ENCODE peak calls at places on chromosomes 5 and 9, in ten cellular contexts. K is OCI-LY7; O is fibroblast of lung; I is naive thymus-derived CD4-positive, alpha-beta T cell; Z is mesendoderm; Y is colonic mucosa; J is A549; X is stomach; N is aorta; B is psoas muscle. H is an unnamed sample.

GRCh38 chr9:69675563-69675962 is 3.4 kb upstream of the APBA1 start:
- DNase-seq in K (no peak), O (no peak), I (no peak), Z (no peak), Y (no peak), J (no peak), X (no peak), N (no peak), B (no peak), H (no peak)

GRCh38 chr9:93110400-93110855 is 14.4 kb downstream of the CARD19 start:
- DNase-seq in K (no peak), O (no peak), I (peak), Z (no peak), Y (no peak), J (no peak), X (no peak), N (peak), B (no peak), H (no peak)

GRCh38 chr9:116359958-116360357 is 206.4 kb downstream of the PAPPA start:
- DNase-seq in K (no peak), O (no peak), I (no peak), Z (no peak), Y (no peak), J (no peak), X (no peak), N (no peak), B (no peak), H (no peak)

GRCh38 chr5:11520241-11520929 is 383.9 kb downstream of the CTNND2 start:
- DNase-seq in K (no peak), O (no peak), I (no peak), Z (no peak), Y (no peak), J (no peak), X (no peak), N (no peak), B (no peak), H (no peak)

GRCh38 chr5:1447772-1448361 is 2.6 kb upstream of the SLC6A3 start:
- DNase-seq in K (no peak), O (no peak), I (peak), Z (no peak), Y (no peak), J (no peak), X (peak), N (peak), B (peak), H (no peak)

GRCh38 chr5:139251281-139251687 is 42.3 kb upstream of the MATR3 start:
- DNase-seq in K (peak), O (no peak), I (no peak), Z (no peak), Y (peak), J (no peak), X (no peak), N (no peak), B (no peak), H (peak)

GRCh38 chr9:98978231-98978681 is 34.5 kb downstream of the COL15A1 start:
- DNase-seq in K (no peak), O (no peak), I (no peak), Z (no peak), Y (no peak), J (no peak), X (no peak), N (no peak), B (no peak), H (no peak)

GRCh38 chr5:145854651-145855258 is 18.1 kb downstream of the GRXCR2 start:
- DNase-seq in K (no peak), O (peak), I (no peak), Z (peak), Y (peak), J (peak), X (no peak), N (no peak), B (no peak), H (no peak)

GRCh38 chr9:90010793-90011192 is 406.0 kb downstream of the GADD45G start:
- DNase-seq in K (peak), O (no peak), I (no peak), Z (no peak), Y (no peak), J (no peak), X (no peak), N (no peak), B (no peak), H (no peak)

GRCh38 chr5:51468196-51468595 is 84.9 kb downstream of the ISL1 start:
- DNase-seq in K (no peak), O (no peak), I (no peak), Z (no peak), Y (no peak), J (no peak), X (no peak), N (no peak), B (no peak), H (no peak)

GRCh38 chr5:129904102-129904666 is at the start of gene CHSY3:
- DNase-seq in K (no peak), O (peak), I (no peak), Z (peak), Y (peak), J (peak), X (peak), N (peak), B (peak), H (no peak)

GRCh38 chr5:32600057-32600622 is 14.8 kb downstream of the SUB1 start:
- DNase-seq in K (no peak), O (peak), I (no peak), Z (no peak), Y (no peak), J (no peak), X (no peak), N (no peak), B (no peak), H (no peak)

GRCh38 chr5:152568101-152568500 is 163.0 kb upstream of the NMUR2 start:
- DNase-seq in K (no peak), O (no peak), I (no peak), Z (no peak), Y (no peak), J (no peak), X (no peak), N (no peak), B (no peak), H (no peak)

GRCh38 chr5:54002183-54002770 is 308.1 kb downstream of the ARL15 start:
- DNase-seq in K (no peak), O (no peak), I (no peak), Z (no peak), Y (no peak), J (no peak), X (no peak), N (no peak), B (no peak), H (no peak)

GRCh38 chr9:86355814-86356213 is 1.6 kb upstream of the TUT7 start:
- DNase-seq in K (no peak), O (no peak), I (no peak), Z (no peak), Y (no peak), J (no peak), X (no peak), N (no peak), B (no peak), H (no peak)

GRCh38 chr5:115343855-115344254 is 47.4 kb upstream of the CCDC112 start:
- DNase-seq in K (no peak), O (peak), I (no peak), Z (no peak), Y (no peak), J (peak), X (no peak), N (no peak), B (no peak), H (no peak)

GRCh38 chr5:68137451-68138190 is 77.9 kb upstream of the PIK3R1 start:
- DNase-seq in K (no peak), O (peak), I (no peak), Z (no peak), Y (no peak), J (no peak), X (no peak), N (no peak), B (no peak), H (no peak)

GRCh38 chr9:77864096-77864889 is 167.3 kb downstream of the GNAQ start:
- DNase-seq in K (peak), O (no peak), I (no peak), Z (no peak), Y (no peak), J (peak), X (no peak), N (no peak), B (no peak), H (no peak)

GRCh38 chr5:105392122-105392709 is 1829.6 kb upstream of the NUDT12 start:
- DNase-seq in K (no peak), O (no peak), I (no peak), Z (no peak), Y (no peak), J (no peak), X (no peak), N (no peak), B (no peak), H (no peak)

GRCh38 chr5:71651554-71651953 is 64.4 kb downstream of the MCCC2 start:
- DNase-seq in K (no peak), O (no peak), I (no peak), Z (no peak), Y (no peak), J (no peak), X (no peak), N (no peak), B (no peak), H (no peak)

GRCh38 chr9:111458139-111459009 is 25.8 kb downstream of the ECPAS start:
- DNase-seq in K (no peak), O (peak), I (no peak), Z (peak), Y (no peak), J (no peak), X (no peak), N (no peak), B (no peak), H (no peak)

GRCh38 chr5:150434502-150434901 is 15.0 kb downstream of the RPS14 start:
- DNase-seq in K (no peak), O (peak), I (no peak), Z (peak), Y (no peak), J (no peak), X (no peak), N (no peak), B (no peak), H (no peak)

GRCh38 chr5:145975361-145976066 is 39.1 kb downstream of the SH3RF2 start:
- DNase-seq in K (no peak), O (peak), I (no peak), Z (peak), Y (peak), J (peak), X (peak), N (no peak), B (no peak), H (no peak)

GRCh38 chr5:63043792-63044191 is 465.2 kb downstream of the LRRC70 start:
- DNase-seq in K (no peak), O (no peak), I (no peak), Z (peak), Y (no peak), J (no peak), X (no peak), N (no peak), B (no peak), H (no peak)

GRCh38 chr5:96725257-96725656 is 63.1 kb downstream of the CAST start:
- DNase-seq in K (no peak), O (no peak), I (no peak), Z (no peak), Y (no peak), J (no peak), X (no peak), N (no peak), B (no peak), H (no peak)

GRCh38 chr9:89685698-89686097 is 80.9 kb downstream of the GADD45G start:
- DNase-seq in K (no peak), O (no peak), I (no peak), Z (no peak), Y (no peak), J (no peak), X (no peak), N (peak), B (no peak), H (no peak)

GRCh38 chr5:133229931-133230664 is 178.3 kb downstream of the HSPA4 start:
- DNase-seq in K (no peak), O (no peak), I (no peak), Z (no peak), Y (no peak), J (no peak), X (no peak), N (no peak), B (no peak), H (no peak)

GRCh38 chr5:174398171-174398570 is 326.2 kb upstream of the MSX2 start:
- DNase-seq in K (no peak), O (no peak), I (no peak), Z (no peak), Y (no peak), J (no peak), X (no peak), N (no peak), B (no peak), H (no peak)

GRCh38 chr9:28037968-28038367 is 464.7 kb upstream of the C9orf72 start:
- DNase-seq in K (no peak), O (no peak), I (no peak), Z (no peak), Y (no peak), J (no peak), X (no peak), N (no peak), B (no peak), H (no peak)

GRCh38 chr5:177508837-177509236 is 789 bp downstream of the DOK3 start:
- DNase-seq in K (peak), O (no peak), I (no peak), Z (no peak), Y (no peak), J (no peak), X (no peak), N (no peak), B (no peak), H (no peak)

GRCh38 chr5:94218374-94218773 is 400.0 kb downstream of the KIAA0825 start:
- DNase-seq in K (no peak), O (peak), I (no peak), Z (peak), Y (no peak), J (peak), X (no peak), N (no peak), B (no peak), H (no peak)

GRCh38 chr5:18605186-18605585 is 970.9 kb downstream of the TAF11L14 start:
- DNase-seq in K (no peak), O (no peak), I (no peak), Z (peak), Y (no peak), J (no peak), X (no peak), N (no peak), B (no peak), H (no peak)

GRCh38 chr9:96510258-96510657 is 60.3 kb downstream of the HABP4 start:
- DNase-seq in K (no peak), O (no peak), I (no peak), Z (no peak), Y (no peak), J (no peak), X (no peak), N (no peak), B (no peak), H (no peak)

GRCh38 chr9:96509848-96510247 is 59.9 kb downstream of the HABP4 start:
- DNase-seq in K (no peak), O (no peak), I (no peak), Z (no peak), Y (no peak), J (no peak), X (no peak), N (no peak), B (no peak), H (no peak)

GRCh38 chr9:96509026-96509425 is 59.1 kb downstream of the HABP4 start:
- DNase-seq in K (no peak), O (no peak), I (no peak), Z (no peak), Y (no peak), J (no peak), X (no peak), N (no peak), B (no peak), H (no peak)

GRCh38 chr9:96505316-96505991 is 55.5 kb downstream of the HABP4 start:
- DNase-seq in K (no peak), O (peak), I (no peak), Z (no peak), Y (no peak), J (no peak), X (no peak), N (no peak), B (peak), H (no peak)

GRCh38 chr9:96508227-96508940 is 58.4 kb downstream of the HABP4 start:
- DNase-seq in K (no peak), O (no peak), I (no peak), Z (no peak), Y (no peak), J (no peak), X (no peak), N (no peak), B (no peak), H (no peak)
- H3K27ac ChIP-seq in K (no peak), O (no peak), I (no peak), Z (no peak), Y (no peak), J (no peak), X (peak), N (peak), B (no peak), H (no peak)

GRCh38 chr5:36238896-36239295 is 2.8 kb downstream of the NADK2 start:
- DNase-seq in K (no peak), O (no peak), I (no peak), Z (no peak), Y (no peak), J (no peak), X (no peak), N (no peak), B (no peak), H (no peak)

GRCh38 chr5:36237756-36238155 is 4.0 kb downstream of the NADK2 start:
- DNase-seq in K (peak), O (no peak), I (no peak), Z (no peak), Y (no peak), J (no peak), X (no peak), N (no peak), B (no peak), H (no peak)

GRCh38 chr5:36240779-36241635 is 718 bp downstream of the NADK2 start:
- DNase-seq in K (peak), O (peak), I (no peak), Z (peak), Y (peak), J (peak), X (peak), N (peak), B (peak), H (peak)

GRCh38 chr5:36241636-36242533 is at the start of gene NADK2:
- DNase-seq in K (peak), O (peak), I (peak), Z (peak), Y (peak), J (peak), X (peak), N (peak), B (peak), H (peak)

DNA sequence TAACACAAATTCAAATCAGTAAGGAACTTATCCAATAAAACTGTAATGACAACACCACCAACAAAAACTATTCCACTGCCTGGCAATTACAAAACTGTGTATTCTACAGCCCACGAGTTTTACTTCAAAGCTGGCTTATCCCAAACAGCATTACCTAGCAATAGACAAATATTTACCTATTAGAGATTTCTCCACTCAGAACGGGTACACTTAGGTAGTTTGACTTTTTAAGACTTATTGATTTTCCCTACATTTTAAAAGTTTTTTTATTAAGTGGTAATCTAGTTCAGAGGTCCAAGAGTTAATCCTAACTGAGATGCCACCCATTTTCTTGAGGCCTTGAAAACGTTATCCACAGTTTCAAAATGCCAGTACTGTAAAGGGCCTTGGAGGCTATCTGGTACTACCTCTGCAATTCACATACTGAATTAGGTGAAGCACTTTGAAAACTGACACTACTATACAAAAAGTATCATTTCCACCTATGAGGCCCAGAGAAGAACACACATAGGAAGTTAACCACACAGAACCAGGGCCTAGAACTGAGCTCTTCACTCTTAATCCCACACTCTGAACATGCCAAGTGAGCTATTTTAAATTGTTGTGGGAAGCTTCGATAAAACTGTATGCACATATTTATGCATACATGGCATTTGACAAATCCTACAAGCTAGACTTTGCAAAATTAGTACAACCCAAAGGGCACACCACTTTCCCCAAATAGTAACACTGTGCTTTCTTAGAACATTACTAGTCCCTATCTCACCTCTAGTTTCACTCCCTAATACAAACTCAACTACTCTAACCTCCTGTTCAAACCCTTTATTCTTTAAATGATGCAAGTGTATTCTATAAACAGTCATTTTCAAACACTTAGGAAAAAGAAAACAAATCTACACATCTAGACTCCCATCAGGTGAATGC is 2.1 kb downstream of the NADK2 start:
- DNase-seq in K (peak), O (no peak), I (no peak), Z (no peak), Y (no peak), J (no peak), X (no peak), N (no peak), B (no peak), H (no peak)
- H3K27ac ChIP-seq in K (peak), O (no peak), I (peak), Z (no peak), Y (no peak), J (peak), X (peak), N (no peak), B (peak), H (peak)

GRCh38 chr9:91395553-91396470 is 27.8 kb downstream of the NFIL3 start:
- DNase-seq in K (peak), O (peak), I (no peak), Z (no peak), Y (no peak), J (no peak), X (no peak), N (no peak), B (no peak), H (peak)
- H3K27ac ChIP-seq in K (no peak), O (no peak), I (no peak), Z (no peak), Y (no peak), J (peak), X (no peak), N (no peak), B (no peak), H (no peak)

DNA sequence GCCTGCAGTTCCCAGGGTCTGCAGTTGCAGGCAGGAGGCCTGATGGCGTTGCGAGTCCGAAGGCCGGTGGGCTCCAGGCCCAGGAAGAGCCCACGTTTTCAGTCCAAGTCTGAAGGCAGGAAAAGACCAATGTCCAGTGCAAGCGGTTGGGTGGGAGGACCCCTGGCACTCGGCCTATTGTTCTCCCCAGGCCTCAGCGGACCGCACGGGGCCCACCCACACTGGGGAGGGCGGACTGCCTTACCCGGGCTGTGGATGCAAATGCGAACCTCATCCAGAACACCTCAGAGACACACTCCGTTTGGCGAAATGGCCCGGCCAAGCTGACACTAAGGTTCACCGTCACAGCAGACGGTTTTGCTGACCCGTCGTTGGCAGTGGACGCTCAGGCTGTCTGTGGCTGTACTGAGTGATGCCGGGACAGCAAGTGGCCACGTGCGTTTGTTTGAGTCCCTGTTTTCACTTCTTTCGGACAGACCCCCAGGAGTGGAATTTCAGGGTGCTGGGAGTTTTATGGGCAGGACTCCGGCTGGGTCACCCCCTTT is 10.2 kb upstream of the SEC16A start:
- DNase-seq in K (no peak), O (no peak), I (no peak), Z (no peak), Y (no peak), J (no peak), X (no peak), N (no peak), B (no peak), H (no peak)
- H3K27ac ChIP-seq in K (no peak), O (no peak), I (no peak), Z (no peak), Y (no peak), J (no peak), X (no peak), N (no peak), B (no peak), H (no peak)

GRCh38 chr5:131260895-131261294 is 3.0 kb upstream of the CDC42SE2 start:
- DNase-seq in K (no peak), O (peak), I (no peak), Z (no peak), Y (no peak), J (no peak), X (no peak), N (no peak), B (no peak), H (no peak)

GRCh38 chr5:131261483-131261882 is 2.4 kb upstream of the CDC42SE2 start:
- DNase-seq in K (no peak), O (no peak), I (no peak), Z (no peak), Y (no peak), J (no peak), X (no peak), N (no peak), B (no peak), H (no peak)

GRCh38 chr5:131256507-131256823 is 7.4 kb upstream of the CDC42SE2 start:
- DNase-seq in K (no peak), O (no peak), I (no peak), Z (no peak), Y (no peak), J (no peak), X (no peak), N (no peak), B (no peak), H (no peak)

GRCh38 chr5:131259326-131259725 is 4.5 kb upstream of the CDC42SE2 start:
- DNase-seq in K (no peak), O (no peak), I (no peak), Z (no peak), Y (no peak), J (no peak), X (no peak), N (no peak), B (no peak), H (no peak)

GRCh38 chr5:131258733-131259132 is 5.1 kb upstream of the CDC42SE2 start:
- DNase-seq in K (no peak), O (no peak), I (no peak), Z (no peak), Y (no peak), J (no peak), X (no peak), N (no peak), B (no peak), H (no peak)
- H3K27ac ChIP-seq in K (no peak), O (no peak), I (peak), Z (no peak), Y (peak), J (no peak), X (peak), N (no peak), B (no peak), H (peak)

GRCh38 chr5:8843766-8844165 is 702.1 kb downstream of the SEMA5A start:
- DNase-seq in K (no peak), O (peak), I (no peak), Z (no peak), Y (no peak), J (no peak), X (no peak), N (no peak), B (no peak), H (no peak)
- H3K27ac ChIP-seq in K (no peak), O (peak), I (no peak), Z (no peak), Y (no peak), J (no peak), X (peak), N (no peak), B (no peak), H (no peak)